ENCODE peak calls at places on chromosome 17, in six cellular contexts. G, D, C, S, B and H are unnamed samples.

GRCh38 chr17:39517224-39517623 is 55.9 kb downstream of the CDK12 start:
- DNase-seq in G (no peak), D (no peak), C (no peak), S (no peak), B (no peak), H (no peak)

GRCh38 chr17:68257924-68258323 is 10.1 kb downstream of the AMZ2 start:
- DNase-seq in G (no peak), D (no peak), C (no peak), S (no peak), B (no peak), H (no peak)

GRCh38 chr17:76166168-76166567 is 25.1 kb upstream of the FOXJ1 start:
- DNase-seq in G (no peak), D (no peak), C (no peak), S (no peak), B (no peak), H (no peak)

GRCh38 chr17:33229499-33229898 is 63.6 kb downstream of the ASIC2 start:
- DNase-seq in G (no peak), D (no peak), C (no peak), S (no peak), B (no peak), H (no peak)

GRCh38 chr17:64400644-64401043 is 10.0 kb upstream of the PECAM1 start:
- DNase-seq in G (no peak), D (no peak), C (no peak), S (no peak), B (no peak), H (no peak)

GRCh38 chr17:46159686-46160085 is 33.5 kb downstream of the KANSL1 start:
- DNase-seq in G (no peak), D (no peak), C (no peak), S (no peak), B (no peak), H (no peak)

GRCh38 chr17:53630115-53630514 is 192.6 kb upstream of the KIF2B start:
- DNase-seq in G (no peak), D (no peak), C (no peak), S (no peak), B (no peak), H (no peak)

GRCh38 chr17:74798239-74798707 is 22.1 kb upstream of the NAT9 start:
- DNase-seq in G (no peak), D (no peak), C (no peak), S (no peak), B (no peak), H (no peak)

GRCh38 chr17:72110231-72110952 is 10.4 kb upstream of the SOX9 start:
- DNase-seq in G (no peak), D (no peak), C (no peak), S (no peak), B (no peak), H (no peak)

GRCh38 chr17:65557349-65558310 is 3.8 kb downstream of the AXIN2 start:
- DNase-seq in G (no peak), D (no peak), C (no peak), S (no peak), B (no peak), H (no peak)

GRCh38 chr17:59409336-59410048 is 78.0 kb downstream of the YPEL2 start:
- DNase-seq in G (no peak), D (no peak), C (no peak), S (no peak), B (no peak), H (no peak)

GRCh38 chr17:57940217-57940616 is 15.0 kb downstream of the CUEDC1 start:
- DNase-seq in G (no peak), D (no peak), C (no peak), S (no peak), B (no peak), H (no peak)

GRCh38 chr17:29840884-29841283 is 89.1 kb downstream of the SSH2 start:
- DNase-seq in G (no peak), D (no peak), C (no peak), S (no peak), B (no peak), H (no peak)

GRCh38 chr17:66468241-66469087 is 166.1 kb downstream of the PRKCA start:
- DNase-seq in G (peak), D (no peak), C (peak), S (no peak), B (no peak), H (no peak)

GRCh38 chr17:71055128-71055527 is 885.8 kb downstream of the KCNJ2 start:
- DNase-seq in G (no peak), D (no peak), C (no peak), S (no peak), B (no peak), H (no peak)

GRCh38 chr17:21005367-21005766 is 37.4 kb downstream of the USP22 start:
- DNase-seq in G (no peak), D (no peak), C (no peak), S (peak), B (no peak), H (no peak)

GRCh38 chr17:49583226-49583625 is 7.6 kb downstream of the NXPH3 start:
- DNase-seq in G (no peak), D (no peak), C (no peak), S (no peak), B (no peak), H (no peak)

GRCh38 chr17:6831662-6832263 is at the start of gene TEKT1:
- DNase-seq in G (peak), D (peak), C (no peak), S (peak), B (peak), H (no peak)

GRCh38 chr17:45841883-45842525 is 2.7 kb upstream of the SPPL2C start:
- DNase-seq in G (no peak), D (no peak), C (no peak), S (peak), B (no peak), H (no peak)

GRCh38 chr17:37160940-37161339 is 212.2 kb downstream of the AATF start:
- DNase-seq in G (no peak), D (no peak), C (no peak), S (no peak), B (no peak), H (no peak)

GRCh38 chr17:27282054-27282501 is 11.8 kb upstream of the WSB1 start:
- DNase-seq in G (peak), D (no peak), C (peak), S (no peak), B (no peak), H (no peak)

GRCh38 chr17:14341866-14342265 is 41.0 kb downstream of the HS3ST3B1 start:
- DNase-seq in G (no peak), D (no peak), C (no peak), S (no peak), B (no peak), H (no peak)

GRCh38 chr17:7523033-7523432 is 25.8 kb upstream of the TNFSF12 start:
- DNase-seq in G (no peak), D (no peak), C (no peak), S (peak), B (no peak), H (no peak)

GRCh38 chr17:82598256-82599011 is 49.8 kb downstream of the WDR45B start:
- DNase-seq in G (no peak), D (no peak), C (no peak), S (no peak), B (no peak), H (no peak)

GRCh38 chr17:13993106-13993505 is 76.2 kb upstream of the COX10 start:
- DNase-seq in G (no peak), D (no peak), C (no peak), S (no peak), B (no peak), H (no peak)

GRCh38 chr17:10787306-10788020 is 16.4 kb downstream of the TMEM238L start:
- DNase-seq in G (no peak), D (no peak), C (no peak), S (no peak), B (no peak), H (no peak)

GRCh38 chr17:17137731-17138585 is 68.2 kb downstream of the PLD6 start:
- DNase-seq in G (no peak), D (no peak), C (no peak), S (no peak), B (no peak), H (no peak)

GRCh38 chr17:76004750-76005262 is 4.2 kb downstream of the CDK3 start:
- DNase-seq in G (no peak), D (no peak), C (no peak), S (no peak), B (no peak), H (no peak)

GRCh38 chr17:49817993-49818392 is 29.5 kb downstream of the KAT7 start:
- DNase-seq in G (no peak), D (no peak), C (no peak), S (no peak), B (no peak), H (no peak)

GRCh38 chr17:4940625-4941021 is 555 bp downstream of the RNF167 start:
- DNase-seq in G (no peak), D (no peak), C (no peak), S (peak), B (no peak), H (no peak)
- TF ChIP-seq POLR2AphosphoS5 in G (peak), D (no peak), C (no peak), S (no peak), B (no peak), H (no peak)

GRCh38 chr17:42814633-42815399 is 9.3 kb downstream of the BECN1 start:
- DNase-seq in G (no peak), D (no peak), C (no peak), S (no peak), B (no peak), H (no peak)
- TF ChIP-seq POLR2AphosphoS5 in G (no peak), D (no peak), C (no peak), S (peak), B (no peak), H (no peak)

GRCh38 chr17:9291912-9292562 is 270.7 kb downstream of the NTN1 start:
- DNase-seq in G (no peak), D (peak), C (no peak), S (peak), B (no peak), H (no peak)
- TF ChIP-seq POLR2AphosphoS5 in G (no peak), D (no peak), C (no peak), S (no peak), B (no peak), H (peak)

DNA sequence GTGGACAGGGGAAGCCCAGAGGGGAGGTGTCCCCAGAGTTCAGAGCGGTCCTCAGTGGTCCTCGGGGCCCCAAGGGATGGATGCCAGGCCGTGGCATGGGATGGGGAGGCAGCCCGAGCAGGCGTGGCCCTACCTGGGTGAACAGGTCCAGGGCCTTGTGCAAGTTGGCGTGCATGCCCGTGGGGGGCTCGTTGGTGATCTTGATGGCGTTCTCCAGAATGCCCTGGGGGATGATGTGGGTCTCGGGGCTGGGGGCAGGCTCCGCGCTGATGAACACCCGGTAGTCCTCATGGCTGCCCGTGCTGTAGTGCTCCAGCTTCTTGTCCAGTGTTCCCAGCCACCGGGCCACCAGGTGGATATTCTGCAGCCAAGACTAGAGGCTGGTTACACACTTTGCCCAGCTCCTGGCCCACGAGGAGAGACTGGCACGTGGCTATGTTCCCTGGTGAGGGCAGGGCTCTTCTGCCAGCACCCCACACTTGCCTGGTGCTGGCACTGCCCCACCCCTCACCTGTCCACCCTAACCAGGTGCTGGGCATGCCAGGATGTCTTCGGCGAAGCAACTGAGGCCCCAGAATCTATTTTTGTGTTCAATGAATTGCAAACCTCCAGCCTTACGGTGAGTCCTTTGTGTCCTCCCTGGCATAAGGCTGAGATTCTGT is 59.2 kb downstream of the PGS1 start:
- DNase-seq in G (no peak), D (no peak), C (no peak), S (no peak), B (no peak), H (no peak)
- TF ChIP-seq POLR2AphosphoS5 in G (no peak), D (no peak), C (no peak), S (no peak), B (no peak), H (no peak)

GRCh38 chr17:2406903-2407790 is 6.3 kb upstream of the MNT start:
- DNase-seq in G (no peak), D (no peak), C (no peak), S (no peak), B (no peak), H (peak)
- TF ChIP-seq POLR2AphosphoS5 in G (no peak), D (peak), C (no peak), S (peak), B (peak), H (peak)